ENCODE peak calls at places on chromosomes 11 and 22, in four cellular contexts. E, U, G and A are unnamed samples.

GRCh38 chr11:11263238-11264030 is 89.6 kb downstream of the CSNK2A3 start:
- DNase-seq in U (no peak), E (no peak), G (no peak), A (no peak)

GRCh38 chr11:108204376-108204775 is 18.1 kb downstream of the NPAT start:
- DNase-seq in G (no peak), U (no peak), E (no peak), A (no peak)

GRCh38 chr11:8834379-8834778 is 76.6 kb upstream of the AKIP1 start:
- DNase-seq in G (no peak), U (no peak), E (no peak), A (no peak)

GRCh38 chr22:26323013-26323412 is 106.0 kb upstream of the ASPHD2 start:
- DNase-seq in G (no peak), U (no peak), E (no peak), A (no peak)

GRCh38 chr11:109961261-109961660 is 131.9 kb upstream of the ZC3H12C start:
- DNase-seq in U (no peak), G (no peak), E (no peak), A (no peak)

GRCh38 chr22:23274891-23275694 is 94.8 kb downstream of the BCR start:
- DNase-seq in E (no peak), U (no peak), G (no peak), A (no peak)

GRCh38 chr22:45358127-45358526 is 48.4 kb downstream of the FAM118A start:
- DNase-seq in G (no peak), E (no peak), U (no peak), A (no peak)

GRCh38 chr11:15101072-15101701 is 13.5 kb upstream of the INSC start:
- DNase-seq in U (peak), G (peak), E (peak), A (peak)

GRCh38 chr22:49724893-49725489 is 102.7 kb downstream of the BRD1 start:
- DNase-seq in E (peak), U (peak), G (peak), A (peak)

GRCh38 chr22:42632096-42632495 is 8.3 kb downstream of the ATP5MGL start:
- DNase-seq in G (no peak), E (no peak), U (no peak), A (no peak)

GRCh38 chr11:35007277-35007676 is 90.9 kb downstream of the PDHX start:
- DNase-seq in G (no peak), E (no peak), U (no peak), A (no peak)

GRCh38 chr22:49527611-49528419 is 299.9 kb downstream of the BRD1 start:
- DNase-seq in G (no peak), U (no peak), E (no peak), A (no peak)